ENCODE peak calls at places on chromosomes 11 and 22, in eight cellular contexts. B, O, U, G, X, A, S and K are unnamed samples.

GRCh38 chr11:134464981-134465730 is 53.1 kb upstream of the B3GAT1 start:
- DNase-seq in X (no peak), A (no peak), B (no peak), S (no peak), U (no peak), O (no peak), G (no peak), K (no peak)

GRCh38 chr11:106030609-106031008 is 8.6 kb upstream of the MSANTD4 start:
- DNase-seq in A (no peak), G (no peak), O (no peak), U (no peak), S (no peak), B (no peak), X (no peak), K (no peak)

GRCh38 chr22:48885919-48886305 is 941.8 kb downstream of the BRD1 start:
- DNase-seq in U (no peak), S (no peak), O (no peak), X (no peak), A (peak), B (no peak), G (no peak), K (no peak)

GRCh38 chr11:36258730-36259360 is 30.4 kb downstream of the COMMD9 start:
- DNase-seq in U (peak), B (peak), X (peak), G (peak), A (peak), O (no peak), S (peak), K (peak)

GRCh38 chr11:44615041-44615513 is 49.6 kb downstream of the CD82 start:
- DNase-seq in G (no peak), O (no peak), A (no peak), B (peak), X (no peak), S (no peak), U (no peak), K (no peak)

GRCh38 chr22:39723899-39724351 is 153.4 kb downstream of the CACNA1I start:
- DNase-seq in A (no peak), X (peak), B (no peak), S (peak), G (no peak), U (no peak), O (no peak), K (peak)

GRCh38 chr11:31809543-31809856 is 1.6 kb downstream of the PAX6 start:
- DNase-seq in X (no peak), O (no peak), B (no peak), U (no peak), A (no peak), S (no peak), G (no peak), K (no peak)

GRCh38 chr11:7522106-7522505 is 8.3 kb downstream of the PPFIBP2 start:
- DNase-seq in A (no peak), O (no peak), U (no peak), B (no peak), G (no peak), X (no peak), S (no peak), K (no peak)

GRCh38 chr11:71096751-71097388 is 155.5 kb downstream of the SHANK2 start:
- DNase-seq in G (no peak), O (no peak), A (no peak), S (no peak), X (no peak), B (no peak), U (no peak), K (no peak)

GRCh38 chr11:15471709-15472404 is 357.1 kb downstream of the INSC start:
- DNase-seq in G (no peak), O (no peak), A (no peak), X (no peak), B (no peak), U (no peak), S (no peak), K (no peak)

GRCh38 chr11:15473954-15474837 is 359.5 kb downstream of the INSC start:
- DNase-seq in X (no peak), U (no peak), S (no peak), O (no peak), A (no peak), G (no peak), B (no peak), K (no peak)

GRCh38 chr11:15468471-15468870 is 353.7 kb downstream of the INSC start:
- DNase-seq in X (no peak), O (no peak), U (no peak), A (no peak), S (no peak), B (no peak), G (no peak), K (no peak)

GRCh38 chr11:15472405-15472799 is 357.7 kb downstream of the INSC start:
- DNase-seq in S (no peak), U (no peak), O (no peak), G (no peak), X (no peak), A (no peak), B (no peak), K (no peak)

DNA sequence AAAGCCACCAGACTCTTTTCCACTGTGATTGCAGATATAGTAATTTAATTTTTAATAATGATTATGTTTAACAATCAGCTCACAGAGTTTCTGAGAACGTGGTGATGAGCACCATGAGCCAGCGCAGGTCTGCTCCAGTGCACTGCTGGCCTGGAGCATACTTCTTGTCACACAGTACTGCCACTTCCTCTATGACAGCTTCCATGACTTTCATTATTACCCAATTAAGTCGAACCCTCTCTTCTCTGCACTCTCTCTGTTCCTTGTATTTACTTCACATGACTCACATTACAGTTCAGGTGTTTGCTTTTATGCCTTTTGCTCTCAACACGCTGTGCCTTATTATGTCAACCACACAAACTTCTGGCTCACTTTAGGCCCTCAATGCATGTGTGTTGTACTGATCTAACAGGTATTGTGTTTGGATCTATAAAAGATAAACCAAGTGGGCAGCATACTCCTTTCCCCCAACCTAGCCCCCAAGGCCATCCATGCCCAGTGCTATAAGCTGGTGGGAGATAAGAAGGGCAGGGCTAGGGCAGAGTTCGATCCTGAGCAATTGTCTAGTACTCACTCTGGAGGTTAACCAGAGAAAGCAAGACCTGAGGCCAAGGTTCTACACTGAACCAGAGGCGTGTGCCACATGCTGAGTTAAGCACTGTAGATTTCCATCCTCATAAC is 356.4 kb downstream of the INSC start:
- DNase-seq in B (no peak), S (no peak), X (no peak), U (no peak), G (no peak), A (no peak), O (no peak), K (no peak)
- H3K4me3 ChIP-seq in B (no peak), S (no peak), X (no peak), U (no peak), G (no peak), A (no peak), O (no peak), K (no peak)

GRCh38 chr11:34438529-34439507 is at the start of gene CAT:
- DNase-seq in U (peak), G (peak), O (peak), A (peak), X (peak), S (peak), B (peak), K (peak)
- TF ChIP-seq POLR2A in U (peak), G (peak), O (no peak), A (peak), X (no peak), S (peak), B (peak), K (peak)

GRCh38 chr22:26735019-26735409 is 77.6 kb downstream of the MIAT start:
- DNase-seq in B (peak), G (no peak), X (no peak), U (no peak), O (no peak), S (no peak), A (no peak), K (no peak)
- TF ChIP-seq CTCF in B (no peak), G (no peak), X (no peak), U (no peak), O (no peak), S (no peak), A (no peak), K (no peak)

GRCh38 chr11:64876835-64877341 is 1.5 kb downstream of the EHD1 start:
- DNase-seq in O (no peak), S (peak), X (peak), G (no peak), A (no peak), B (no peak), U (no peak), K (no peak)

GRCh38 chr11:64875369-64876225 is 2.8 kb downstream of the EHD1 start:
- DNase-seq in S (peak), A (no peak), G (no peak), U (no peak), O (no peak), X (no peak), B (no peak), K (peak)

GRCh38 chr11:64874841-64875240 is 3.6 kb downstream of the EHD1 start:
- DNase-seq in U (no peak), G (no peak), O (no peak), S (no peak), B (no peak), A (no peak), X (no peak), K (no peak)

GRCh38 chr11:64877390-64878222 is 815 bp downstream of the EHD1 start:
- DNase-seq in S (no peak), X (no peak), G (no peak), O (no peak), U (no peak), A (peak), B (no peak), K (peak)

DNA sequence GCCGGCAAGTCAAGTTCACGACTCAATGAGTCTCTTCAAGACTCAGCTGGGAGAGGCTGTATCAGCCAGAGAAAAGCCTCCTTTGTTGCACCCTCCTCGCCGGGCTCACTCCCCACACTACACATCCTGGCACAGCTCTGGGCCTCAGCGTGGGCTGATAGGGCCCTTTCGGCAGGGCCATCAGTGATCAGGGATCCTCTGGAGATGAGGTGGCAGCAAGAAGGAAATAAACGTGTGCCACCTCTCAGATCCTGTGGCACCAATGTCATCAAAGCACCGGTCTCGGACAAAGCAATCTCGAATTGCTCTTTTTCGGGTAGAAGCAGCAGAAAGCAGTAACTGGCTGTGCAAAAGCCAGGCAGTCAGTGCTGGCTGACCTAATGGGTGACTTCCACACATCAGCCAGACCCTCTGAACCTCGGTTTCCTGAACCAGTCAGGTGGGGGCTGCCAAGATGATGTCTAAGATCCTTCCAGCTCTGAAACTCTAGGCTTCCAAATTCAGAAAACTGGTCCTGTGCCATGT is 2.1 kb downstream of the EHD1 start:
- DNase-seq in G (no peak), A (no peak), U (no peak), B (no peak), X (no peak), O (no peak), S (no peak), K (no peak)
- H3K4me3 ChIP-seq in G (peak), A (peak), U (peak), B (peak), X (peak), O (peak), S (no peak), K (peak)